ENCODE peak calls at places on chromosomes 7 and 10, in eight cellular contexts. B is posterior vena cava; A is fibroblast of pulmonary artery; O is GM10248; D is colonic mucosa; U is MM.1S; F is stimulated activated CD4-positive, alpha-beta T cell treated with anti-CD3 and anti-CD28 coated beads, Interleukin-1b, Interleukin-23, amount 100 ng/mL, for 24 hours; R is MG63. K is an unnamed sample.

GRCh38 chr10:125661942-125662515 is 20.9 kb downstream of the TEX36 start:
- DNase-seq in A (peak; percentile 2), B (no peak), D (no peak), R (peak; percentile 85), F (no peak), U (no peak), O (no peak), K (no peak)

GRCh38 chr7:134852626-134853025 is 73.2 kb downstream of the CALD1 start:
- DNase-seq in B (no peak), R (no peak), D (no peak), A (no peak), F (no peak), U (no peak), O (no peak), K (peak; percentile 51)

GRCh38 chr10:128040096-128040495 is 86.1 kb downstream of the MKI67 start:
- DNase-seq in U (no peak), F (no peak), R (no peak), A (no peak), B (peak; percentile 35), O (no peak), D (no peak), K (no peak)

GRCh38 chr10:132667613-132668394 is 118.1 kb downstream of the NKX6-2 start:
- DNase-seq in O (no peak), F (no peak), U (no peak), D (no peak), A (peak; percentile 27), B (peak; percentile 68), R (no peak), K (peak; percentile 87)

GRCh38 chr7:27940341-27940740 is 200.4 kb downstream of the TAX1BP1 start:
- DNase-seq in D (no peak), F (no peak), U (no peak), A (no peak), O (no peak), B (no peak), R (no peak), K (no peak)

GRCh38 chr7:876972-877311 is 588 bp downstream of the GET4 start:
- DNase-seq in U (no peak), R (peak; percentile 36), A (no peak), B (no peak), F (no peak), D (peak; percentile 59), O (peak; percentile 55), K (peak; percentile 40)

GRCh38 chr7:44294325-44295069 is 30.9 kb downstream of the CAMK2B start:
- DNase-seq in B (peak; percentile 55), F (no peak), D (no peak), R (no peak), A (no peak), U (no peak), O (no peak), K (no peak)

GRCh38 chr7:38002689-38003088 is 82.2 kb downstream of the EPDR1 start:
- DNase-seq in U (no peak), B (no peak), O (no peak), F (no peak), D (no peak), A (no peak), R (no peak), K (no peak)

GRCh38 chr10:77037735-77038411 is 599.7 kb downstream of the KCNMA1 start:
- DNase-seq in R (no peak), D (no peak), U (peak; percentile 37), B (no peak), F (no peak), O (no peak), A (no peak), K (no peak)

GRCh38 chr10:67612577-67613537 is 83.1 kb downstream of the CTNNA3 start:
- DNase-seq in O (peak; percentile 24), B (no peak), R (peak; percentile 70), D (no peak), U (peak; percentile 87), A (peak; percentile 18), F (no peak), K (peak; percentile 61)

GRCh38 chr7:5682889-5683670 is 98.4 kb downstream of the RNF216 start:
- DNase-seq in U (no peak), O (no peak), B (peak; percentile 16), D (no peak), F (no peak), R (no peak), A (no peak), K (no peak)

GRCh38 chr7:118372530-118372929 is 148.0 kb downstream of the ANKRD7 start:
- DNase-seq in A (peak; percentile 3), U (peak; percentile 79), B (no peak), R (no peak), D (no peak), O (no peak), F (no peak), K (peak; percentile 13)

GRCh38 chr10:5589963-5590511 is 65.3 kb downstream of the CALML3 start:
- DNase-seq in R (peak; percentile 21), F (no peak), D (no peak), O (no peak), B (peak; percentile 68), A (peak; percentile 39), U (no peak), K (peak; percentile 65)

GRCh38 chr7:94980418-94981142 is 73.2 kb downstream of the PPP1R9A start:
- DNase-seq in D (no peak), B (no peak), F (no peak), R (no peak), U (no peak), O (no peak), A (peak; percentile 42), K (no peak)

GRCh38 chr7:95916573-95917371 is 144.4 kb downstream of the DYNC1I1 start:
- DNase-seq in B (peak; percentile 93), D (peak; percentile 80), F (peak; percentile 77), R (peak; percentile 23), O (peak; percentile 48), U (peak; percentile 74), A (peak; percentile 77), K (peak; percentile 67)

GRCh38 chr10:74821501-74821900 is 4.9 kb upstream of the KAT6B start:
- DNase-seq in U (no peak), D (peak; percentile 38), R (no peak), B (no peak), A (no peak), F (no peak), O (no peak), K (no peak)

GRCh38 chr7:84149573-84149972 is 45.0 kb downstream of the SEMA3A start:
- DNase-seq in D (no peak), B (no peak), U (no peak), A (no peak), F (no peak), R (no peak), O (no peak), K (no peak)

GRCh38 chr7:146661929-146662328 is 545.3 kb downstream of the CNTNAP2 start:
- DNase-seq in F (no peak), O (no peak), U (no peak), D (no peak), A (no peak), R (no peak), B (no peak), K (no peak)

GRCh38 chr10:70960783-70961570 is 72.6 kb upstream of the PCBD1 start:
- DNase-seq in D (no peak), F (no peak), O (no peak), U (no peak), R (no peak), B (peak; percentile 38), A (no peak), K (no peak)

GRCh38 chr7:157701395-157701794 is 364.6 kb downstream of the DNAJB6 start:
- DNase-seq in U (no peak), A (no peak), D (no peak), F (no peak), O (no peak), R (no peak), B (peak; percentile 40), K (no peak)

GRCh38 chr7:106418094-106418493 is 133.3 kb upstream of the NAMPT start:
- DNase-seq in B (no peak), A (peak; percentile 95), D (no peak), R (no peak), U (no peak), O (no peak), F (no peak), K (peak; percentile 87)

GRCh38 chr7:2540641-2541051 is 14.7 kb downstream of the BRAT1 start:
- DNase-seq in O (no peak), R (no peak), B (peak; percentile 69), F (no peak), A (no peak), D (no peak), U (no peak), K (no peak)

GRCh38 chr10:86340176-86340990 is 26.2 kb downstream of the GRID1 start:
- DNase-seq in A (no peak), R (no peak), B (no peak), D (no peak), U (no peak), O (no peak), F (no peak), K (no peak)

GRCh38 chr10:51503378-51503777 is 196.0 kb downstream of the CSTF2T start:
- DNase-seq in U (no peak), D (no peak), F (no peak), O (no peak), A (no peak), B (no peak), R (no peak), K (no peak)

K was measured in mesenchymal stem cell.